ENCODE peak calls at places on chromosomes 1 and 21, in ten cellular contexts. H, K, G, U, Y, I, Q, R, P and D are unnamed samples.

GRCh38 chr1:35573776-35574654 is 901 bp downstream of the TFAP2E start:
- DNase-seq in H (no peak), K (no peak), G (peak; percentile 75), U (no peak), Y (no peak), I (no peak), Q (peak; percentile 82), R (no peak), P (no peak), D (no peak)

GRCh38 chr21:43591468-43592050 is 67.7 kb downstream of the HSF2BP start:
- DNase-seq in H (no peak), K (no peak), G (no peak), U (no peak), Y (peak; percentile 90), I (no peak), Q (no peak), R (no peak), P (peak; percentile 68), D (no peak)

GRCh38 chr1:162019006-162019405 is 4.7 kb downstream of the OLFML2B start:
- DNase-seq in H (peak; percentile 67), K (no peak), G (no peak), U (peak; percentile 95), Y (peak; percentile 42), I (peak; percentile 76), Q (no peak), R (no peak), P (peak; percentile 89), D (no peak)

GRCh38 chr1:169928438-169929209 is 34.9 kb upstream of the SCYL3 start:
- DNase-seq in H (peak; percentile 85), K (no peak), G (no peak), U (peak; percentile 59), Y (peak; percentile 52), I (peak; percentile 6), Q (no peak), R (peak; percentile 49), P (peak; percentile 36), D (no peak)

GRCh38 chr1:168672278-168672677 is 56.7 kb downstream of the DPT start:
- DNase-seq in H (no peak), K (no peak), G (no peak), U (no peak), Y (no peak), I (no peak), Q (no peak), R (no peak), P (no peak), D (no peak)

GRCh38 chr1:193417420-193417819 is 231.0 kb upstream of the B3GALT2 start:
- DNase-seq in H (peak; percentile 19), K (no peak), G (no peak), U (no peak), Y (peak; percentile 32), I (no peak), Q (no peak), R (no peak), P (no peak), D (no peak)

GRCh38 chr1:165414620-165415019 is 30.3 kb downstream of the RXRG start:
- DNase-seq in H (no peak), K (no peak), G (no peak), U (no peak), Y (no peak), I (no peak), Q (no peak), R (no peak), P (no peak), D (no peak)

GRCh38 chr1:12398479-12398878 is 168.6 kb downstream of the VPS13D start:
- DNase-seq in H (no peak), K (no peak), G (no peak), U (no peak), Y (no peak), I (no peak), Q (no peak), R (no peak), P (no peak), D (no peak)

GRCh38 chr1:190479028-190479427 is 1.4 kb upstream of the BRINP3 start:
- DNase-seq in H (peak; percentile 39), K (no peak), G (no peak), U (peak; percentile 60), Y (no peak), I (no peak), Q (no peak), R (no peak), P (no peak), D (no peak)

GRCh38 chr1:56456426-56457101 is 122.8 kb downstream of the PLPP3 start:
- DNase-seq in H (no peak), K (no peak), G (no peak), U (no peak), Y (no peak), I (no peak), Q (no peak), R (no peak), P (no peak), D (no peak)

GRCh38 chr1:32205401-32206370 is at the start of gene IQCC:
- DNase-seq in H (peak; percentile 95), K (peak; percentile 90), G (peak; percentile 95), U (peak; percentile 92), Y (peak; percentile 72), I (peak; percentile 95), Q (peak; percentile 98), R (peak; percentile 84), P (peak; percentile 77), D (peak; percentile 76)